ENCODE peak calls at places on chromosomes 4 and X, in five cellular contexts. V is AG09309, Z is Calu3, N is chondrocyte, G is bronchial epithelial cell. M is an unnamed sample.

GRCh38 chrX:41452972-41453371 is 5.8 kb downstream of the NYX start:
- DNase-seq in G (no peak), N (no peak), V (peak), Z (no peak), M (no peak)

GRCh38 chr4:161992317-161992716 is 171.5 kb downstream of the FSTL5 start:
- DNase-seq in Z (no peak), G (no peak), V (no peak), N (no peak), M (no peak)

GRCh38 chrX:42694260-42694815 is 83.6 kb downstream of the PPP1R2C start:
- DNase-seq in V (no peak), N (no peak), Z (no peak), G (no peak), M (no peak)

GRCh38 chr4:13640149-13640671 is 12.7 kb upstream of the BOD1L1 start:
- DNase-seq in V (peak), Z (no peak), N (no peak), G (peak), M (no peak)

GRCh38 chr4:145720656-145721055 is 40.7 kb downstream of the C4orf51 start:
- DNase-seq in Z (no peak), G (no peak), V (no peak), N (no peak), M (no peak)

GRCh38 chrX:100681581-100681980 is 37.6 kb downstream of the SRPX2 start:
- DNase-seq in G (no peak), N (no peak), Z (no peak), V (no peak), M (no peak)

GRCh38 chr4:187209921-187210613 is 486.4 kb upstream of the FAT1 start:
- DNase-seq in N (no peak), G (peak), Z (no peak), V (peak), M (no peak)

GRCh38 chr4:54228064-54228527 is 997 bp upstream of the PDGFRA start:
- DNase-seq in Z (peak), N (no peak), V (peak), G (peak), M (peak)

GRCh38 chrX:132114607-132115006 is 13.2 kb downstream of the FRMD7 start:
- DNase-seq in G (no peak), N (no peak), V (no peak), Z (no peak), M (no peak)

GRCh38 chrX:26851981-26852380 is 611.2 kb downstream of the PPP4R3C start:
- DNase-seq in N (no peak), V (no peak), G (peak), Z (peak), M (no peak)

GRCh38 chrX:119990409-119990994 is 47.0 kb upstream of the NKAP start:
- DNase-seq in V (no peak), G (no peak), Z (no peak), N (no peak), M (no peak)

GRCh38 chr4:155787113-155787710 is 28.4 kb downstream of the GUCY1B1 start:
- DNase-seq in N (no peak), V (no peak), G (peak), Z (peak), M (no peak)

GRCh38 chr4:80045831-80046230 is 27.2 kb downstream of the ANTXR2 start:
- DNase-seq in Z (no peak), G (peak), N (no peak), V (no peak), M (no peak)

GRCh38 chr4:84482564-84483563 is 16.2 kb downstream of the NKX6-1 start:
- DNase-seq in V (no peak), G (no peak), N (no peak), Z (no peak), M (no peak)
- TF ChIP-seq CTCF in V (peak), G (peak), N (no peak), Z (no peak), M (no peak)

GRCh38 chr4:6673660-6674499 is 19.8 kb upstream of the S100P start:
- DNase-seq in N (peak), V (peak), G (peak), Z (peak), M (peak)
- TF ChIP-seq CTCF in N (no peak), V (no peak), G (no peak), Z (no peak), M (no peak)

DNA sequence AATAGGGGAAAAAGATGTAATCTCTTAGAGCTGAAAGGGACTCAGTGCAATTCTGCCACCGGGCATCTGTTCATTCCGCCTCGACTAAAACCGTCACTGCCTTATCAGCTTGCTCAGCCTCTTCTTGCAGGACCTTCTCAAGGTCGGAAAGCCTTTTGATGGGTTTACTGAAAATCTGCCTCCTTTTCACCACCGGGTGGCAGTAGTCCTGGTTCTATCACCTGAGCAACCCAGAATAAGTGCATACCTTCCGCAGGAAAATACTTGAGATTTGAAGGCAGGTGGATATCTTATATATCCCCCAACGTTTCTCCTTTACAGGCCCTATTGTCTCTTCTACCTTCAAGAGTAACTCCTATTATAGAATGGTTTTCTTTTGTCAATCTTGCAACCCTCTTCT is 103.4 kb upstream of the PAK3 start:
- DNase-seq in G (peak), Z (peak), V (no peak), N (no peak), M (no peak)
- TF ChIP-seq CTCF in G (peak), Z (peak), V (peak), N (peak), M (peak)

GRCh38 chr4:182916483-182917181 is 554 bp downstream of the DCTD start:
- DNase-seq in V (no peak), G (peak), N (no peak), Z (peak), M (no peak)

GRCh38 chr4:182918791-182919302 is 1.7 kb upstream of the DCTD start:
- DNase-seq in G (peak), V (no peak), N (no peak), Z (no peak), M (no peak)

GRCh38 chr4:182914357-182914756 is 2.8 kb downstream of the DCTD start:
- DNase-seq in Z (no peak), V (no peak), G (no peak), N (no peak), M (no peak)

GRCh38 chr4:182918044-182918607 is 940 bp upstream of the DCTD start:
- DNase-seq in Z (no peak), N (no peak), G (peak), V (no peak), M (no peak)

GRCh38 chr4:182917182-182918043 is at the start of gene DCTD:
- DNase-seq in N (no peak), G (peak), Z (peak), V (no peak), M (no peak)
- TF ChIP-seq CTCF in N (peak), G (peak), Z (no peak), V (peak), M (peak)